ENCODE peak calls at places on chromosomes 16 and 17, in five cellular contexts. O, B, H, Y and T are unnamed samples.

GRCh38 chr17:40618754-40619625 is 28.6 kb downstream of the SMARCE1 start:
- DNase-seq in H (no peak), Y (no peak), O (no peak), B (no peak), T (no peak)

GRCh38 chr17:40440166-40440565 is 3.1 kb upstream of the IGFBP4 start:
- DNase-seq in O (no peak), H (no peak), Y (no peak), B (no peak), T (no peak)

GRCh38 chr16:56848056-56848936 is 16.7 kb upstream of the SLC12A3 start:
- DNase-seq in O (no peak), Y (peak), H (no peak), B (peak), T (peak)

GRCh38 chr17:6366144-6366755 is 68.7 kb downstream of the AIPL1 start:
- DNase-seq in O (no peak), B (peak), H (no peak), Y (no peak), T (peak)

GRCh38 chr16:8730335-8730915 is 56.0 kb downstream of the ABAT start:
- DNase-seq in H (no peak), B (no peak), O (no peak), Y (no peak), T (no peak)

GRCh38 chr16:84349852-84350565 is 18.3 kb upstream of the ATP2C2 start:
- DNase-seq in B (no peak), H (no peak), Y (no peak), O (no peak), T (no peak)

GRCh38 chr16:19885456-19886060 is 910 bp upstream of the GPRC5B start:
- DNase-seq in Y (no peak), O (no peak), H (peak), B (peak), T (no peak)

GRCh38 chr16:10178079-10178478 is 4.1 kb downstream of the GRIN2A start:
- DNase-seq in O (no peak), Y (no peak), H (no peak), B (no peak), T (no peak)

GRCh38 chr17:79019631-79020584 is 4.1 kb upstream of the C1QTNF1 start:
- DNase-seq in Y (peak), H (peak), O (no peak), B (peak), T (no peak)

GRCh38 chr17:4365103-4365627 is 1.3 kb downstream of the UBE2G1 start:
- DNase-seq in H (peak), O (peak), Y (peak), B (peak), T (peak)

GRCh38 chr17:4582101-4582501 is 2.2 kb upstream of the SMTNL2 start:
- DNase-seq in H (no peak), O (no peak), B (no peak), Y (no peak), T (no peak)

DNA sequence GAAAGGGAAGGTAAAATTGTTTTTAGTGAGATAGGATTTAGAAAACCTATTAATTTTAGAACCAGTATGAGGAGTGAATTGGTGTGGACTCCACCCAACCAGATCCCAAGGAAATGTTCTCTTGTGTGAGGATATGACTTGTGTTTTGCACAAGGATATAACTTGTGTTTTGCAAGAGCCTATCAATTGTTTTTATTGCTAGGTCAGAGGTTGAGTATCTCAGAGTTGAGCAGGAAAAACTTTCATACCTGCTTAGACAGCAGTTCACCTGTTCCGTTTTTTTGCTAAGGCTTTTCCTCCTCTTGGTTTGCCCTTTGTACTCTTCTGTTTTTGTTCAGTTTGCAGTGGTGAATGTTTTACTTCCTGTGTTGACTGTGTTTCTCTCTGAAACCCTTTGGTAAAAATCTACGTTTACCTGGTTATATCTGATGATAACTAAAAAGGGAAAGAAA is 5.1 kb downstream of the NBR1 start:
- DNase-seq in H (no peak), B (no peak), O (no peak), Y (no peak), T (no peak)
- TF ChIP-seq POLR2A in H (no peak), B (no peak), O (no peak), Y (no peak), T (no peak)

DNA sequence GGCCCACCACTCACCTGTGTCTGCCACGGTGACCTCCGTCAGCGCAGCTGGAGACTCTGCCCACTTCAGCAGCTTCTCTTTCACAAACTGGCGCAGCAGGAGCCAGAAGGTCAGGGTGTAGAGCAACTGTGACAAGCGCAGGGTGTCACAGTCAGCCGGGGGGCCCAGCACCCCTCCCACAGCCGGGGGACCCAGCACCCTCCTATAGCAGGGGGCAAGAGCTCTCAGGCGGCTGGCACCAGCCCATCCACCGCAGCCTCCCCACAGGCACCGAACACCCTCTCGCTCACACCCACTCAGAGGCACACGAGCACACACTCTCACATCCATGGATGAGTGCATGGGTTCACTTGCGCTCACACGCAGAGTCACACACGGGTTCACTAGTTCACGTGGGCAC is 28.8 kb downstream of the CTU2 start:
- DNase-seq in B (no peak), O (no peak), Y (no peak), H (no peak), T (no peak)
- TF ChIP-seq POLR2A in B (no peak), O (no peak), Y (no peak), H (no peak), T (no peak)

GRCh38 chr17:74359916-74360315 is 1.8 kb downstream of the BTBD17 start:
- DNase-seq in B (no peak), O (no peak), H (no peak), Y (no peak), T (no peak)

GRCh38 chr17:74356640-74357465 is 4.8 kb downstream of the BTBD17 start:
- DNase-seq in H (no peak), O (no peak), B (no peak), Y (no peak), T (no peak)

GRCh38 chr17:74357466-74357809 is 4.2 kb downstream of the BTBD17 start:
- DNase-seq in H (no peak), O (no peak), Y (no peak), B (no peak), T (no peak)

GRCh38 chr17:74360993-74361612 is 565 bp downstream of the BTBD17 start:
- DNase-seq in B (no peak), O (no peak), H (no peak), Y (no peak), T (no peak)

GRCh38 chr17:74358696-74359095 is 3.0 kb downstream of the BTBD17 start:
- DNase-seq in O (no peak), B (no peak), Y (no peak), H (no peak), T (no peak)
- TF ChIP-seq POLR2A in O (no peak), B (no peak), Y (no peak), H (no peak), T (no peak)

DNA sequence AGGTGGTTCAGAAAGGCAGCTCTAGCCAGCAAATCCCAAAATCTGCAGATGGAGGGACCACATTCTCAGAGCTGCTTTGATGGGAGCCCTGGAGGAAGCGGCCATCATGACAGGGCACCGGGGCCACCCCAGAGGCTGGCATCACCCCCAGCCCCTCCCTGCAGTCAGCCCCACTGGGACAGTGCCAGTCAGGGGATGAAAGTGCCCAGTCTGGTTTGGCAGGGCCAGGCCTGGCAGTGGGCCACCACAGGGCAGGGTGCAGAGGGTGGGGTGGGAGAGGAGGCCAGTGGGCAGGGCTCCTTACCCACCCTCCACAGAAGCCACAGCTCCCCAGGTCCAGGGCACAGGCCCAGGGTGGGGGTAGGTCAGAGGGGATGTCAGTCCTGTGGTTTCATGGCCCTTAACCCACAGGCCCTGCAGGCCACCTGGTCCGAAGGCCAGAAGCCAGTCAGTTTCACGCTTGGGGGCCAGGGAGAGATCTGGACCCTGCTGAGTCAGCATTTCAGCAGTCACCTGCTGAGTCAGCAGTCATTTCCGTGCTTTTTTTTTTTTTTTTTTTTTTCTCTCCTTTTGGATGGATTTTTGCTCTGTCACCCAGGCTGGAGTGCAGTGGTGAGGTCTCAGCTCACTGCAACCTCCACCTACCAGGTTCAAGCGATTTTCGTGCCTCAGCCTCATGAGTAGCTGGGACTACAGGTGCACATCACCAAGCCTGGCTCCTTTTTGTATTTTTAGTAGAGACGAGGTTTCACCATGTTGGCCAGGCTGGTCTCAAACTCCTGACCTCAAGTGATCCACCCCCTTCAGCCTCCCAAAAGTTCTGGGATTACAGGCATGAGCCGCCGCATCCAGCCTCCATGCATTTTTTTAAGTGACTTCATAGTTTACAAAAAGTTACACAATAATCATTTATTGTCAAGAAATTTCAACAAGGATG is 10.4 kb downstream of the SLC25A10 start:
- DNase-seq in B (peak), Y (no peak), H (no peak), O (no peak), T (peak)
- TF ChIP-seq POLR2A in B (no peak), Y (no peak), H (no peak), O (peak), T (no peak)

DNA sequence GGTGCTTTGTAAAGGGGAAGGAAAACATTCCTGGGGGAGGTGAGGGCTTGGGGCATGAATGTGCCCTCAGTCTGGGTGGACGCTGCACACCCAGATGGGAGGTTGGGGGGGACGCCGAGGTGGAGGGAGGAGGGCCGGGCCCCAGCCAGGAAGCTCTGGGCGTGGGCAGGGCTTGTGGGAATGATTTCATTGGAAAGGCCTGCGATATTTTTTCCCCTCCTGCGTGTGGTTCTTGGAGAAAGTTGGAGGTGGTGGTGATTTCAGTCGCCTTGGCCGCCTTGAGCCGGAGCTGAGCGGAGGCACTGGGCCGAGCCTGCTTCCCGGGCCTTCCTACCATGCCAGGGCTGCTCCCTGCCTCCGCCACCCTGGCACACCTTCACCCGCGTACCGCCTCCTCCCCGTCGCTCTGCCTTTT is 26.4 kb upstream of the CLEC18A start:
- DNase-seq in B (no peak), Y (peak), H (peak), O (no peak), T (peak)
- TF ChIP-seq POLR2A in B (no peak), Y (no peak), H (peak), O (no peak), T (peak)

GRCh38 chr16:519841-520687 is 7.4 kb upstream of the CAPN15 start:
- DNase-seq in Y (no peak), B (no peak), H (no peak), O (no peak), T (no peak)
- TF ChIP-seq POLR2A in Y (no peak), B (no peak), H (no peak), O (no peak), T (no peak)